ENCODE peak calls at places on chromosomes 13 and 19, in eight cellular contexts. One of them, this sample, is unnamed. For H3K36me3, the result is how much of the 10 kb centered on the place peaks cover.

GRCh38 chr19:17855333-17856152 is 4.2 kb upstream of the RPL18A start:
- DNase-seq in left lung: peak
- DNase-seq in tibial artery: peak
- DNase-seq in naive thymus-derived CD4-positive, alpha-beta T cell: peak
- DNase-seq in Peyer's patch: peak
- DNase-seq in mucosa of descending colon: peak
- DNase-seq in colonic mucosa: peak
- DNase-seq in OCI-LY7: peak
- DNase-seq in this sample: peak

GRCh38 chr13:43596924-43597598 is 189.7 kb downstream of the ENOX1 start:
- DNase-seq in left lung: no peak
- DNase-seq in tibial artery: no peak
- DNase-seq in naive thymus-derived CD4-positive, alpha-beta T cell: no peak
- DNase-seq in Peyer's patch: no peak
- DNase-seq in mucosa of descending colon: no peak
- DNase-seq in colonic mucosa: no peak
- DNase-seq in OCI-LY7: no peak
- DNase-seq in this sample: no peak

GRCh38 chr13:107906131-107906530 is 309.2 kb downstream of the LIG4 start:
- DNase-seq in left lung: no peak
- DNase-seq in tibial artery: no peak
- DNase-seq in naive thymus-derived CD4-positive, alpha-beta T cell: no peak
- DNase-seq in Peyer's patch: no peak
- DNase-seq in mucosa of descending colon: no peak
- DNase-seq in colonic mucosa: no peak
- DNase-seq in OCI-LY7: no peak
- DNase-seq in this sample: no peak

GRCh38 chr19:51799311-51799997 is 4.5 kb downstream of the FPR3 start:
- DNase-seq in left lung: peak
- DNase-seq in tibial artery: peak
- DNase-seq in naive thymus-derived CD4-positive, alpha-beta T cell: no peak
- DNase-seq in Peyer's patch: peak
- DNase-seq in mucosa of descending colon: peak
- DNase-seq in colonic mucosa: peak
- DNase-seq in OCI-LY7: no peak
- DNase-seq in this sample: peak

GRCh38 chr13:33352520-33352919 is 67.0 kb upstream of the STARD13 start:
- DNase-seq in left lung: no peak
- DNase-seq in tibial artery: no peak
- DNase-seq in naive thymus-derived CD4-positive, alpha-beta T cell: no peak
- DNase-seq in Peyer's patch: no peak
- DNase-seq in mucosa of descending colon: no peak
- DNase-seq in colonic mucosa: no peak
- DNase-seq in OCI-LY7: no peak
- DNase-seq in this sample: no peak

GRCh38 chr19:36528921-36529518 is 949 bp upstream of the ZNF260 start:
- DNase-seq in left lung: no peak
- DNase-seq in tibial artery: no peak
- DNase-seq in naive thymus-derived CD4-positive, alpha-beta T cell: no peak
- DNase-seq in Peyer's patch: no peak
- DNase-seq in mucosa of descending colon: peak
- DNase-seq in colonic mucosa: no peak
- DNase-seq in OCI-LY7: peak
- DNase-seq in this sample: no peak

GRCh38 chr19:6743714-6744380 is 4.4 kb downstream of the TRIP10 start:
- DNase-seq in left lung: no peak
- DNase-seq in tibial artery: no peak
- DNase-seq in naive thymus-derived CD4-positive, alpha-beta T cell: no peak
- DNase-seq in Peyer's patch: no peak
- DNase-seq in mucosa of descending colon: no peak
- DNase-seq in colonic mucosa: no peak
- DNase-seq in OCI-LY7: no peak
- DNase-seq in this sample: no peak

GRCh38 chr19:8499048-8499833 is 3.2 kb downstream of the PRAM1 start:
- DNase-seq in left lung: no peak
- DNase-seq in tibial artery: no peak
- DNase-seq in naive thymus-derived CD4-positive, alpha-beta T cell: no peak
- DNase-seq in Peyer's patch: no peak
- DNase-seq in mucosa of descending colon: no peak
- DNase-seq in colonic mucosa: no peak
- DNase-seq in OCI-LY7: no peak
- DNase-seq in this sample: no peak

GRCh38 chr19:55118401-55118991 is 1.1 kb upstream of the PPP1R12C start:
- DNase-seq in left lung: peak
- DNase-seq in tibial artery: no peak
- DNase-seq in naive thymus-derived CD4-positive, alpha-beta T cell: no peak
- DNase-seq in Peyer's patch: no peak
- DNase-seq in mucosa of descending colon: peak
- DNase-seq in colonic mucosa: peak
- DNase-seq in OCI-LY7: no peak
- DNase-seq in this sample: no peak

GRCh38 chr13:98487016-98487415 is 89.9 kb downstream of the STK24 start:
- DNase-seq in left lung: no peak
- DNase-seq in tibial artery: no peak
- DNase-seq in naive thymus-derived CD4-positive, alpha-beta T cell: no peak
- DNase-seq in Peyer's patch: no peak
- DNase-seq in mucosa of descending colon: no peak
- DNase-seq in colonic mucosa: no peak
- DNase-seq in OCI-LY7: no peak
- DNase-seq in this sample: no peak

GRCh38 chr13:46385946-46386345 is 1.1 kb downstream of the RUBCNL start:
- DNase-seq in left lung: no peak
- DNase-seq in tibial artery: no peak
- DNase-seq in naive thymus-derived CD4-positive, alpha-beta T cell: no peak
- DNase-seq in Peyer's patch: no peak
- DNase-seq in mucosa of descending colon: peak
- DNase-seq in colonic mucosa: no peak
- DNase-seq in OCI-LY7: peak
- DNase-seq in this sample: no peak

GRCh38 chr19:38218204-38218603 is 5.8 kb downstream of the DPF1 start:
- DNase-seq in left lung: no peak
- DNase-seq in tibial artery: no peak
- DNase-seq in naive thymus-derived CD4-positive, alpha-beta T cell: no peak
- DNase-seq in Peyer's patch: no peak
- DNase-seq in mucosa of descending colon: no peak
- DNase-seq in colonic mucosa: no peak
- DNase-seq in OCI-LY7: no peak
- DNase-seq in this sample: no peak

GRCh38 chr19:37635076-37636056 is 19.9 kb downstream of the ZFP30 start:
- DNase-seq in left lung: no peak
- DNase-seq in tibial artery: no peak
- DNase-seq in naive thymus-derived CD4-positive, alpha-beta T cell: no peak
- DNase-seq in Peyer's patch: no peak
- DNase-seq in mucosa of descending colon: no peak
- DNase-seq in colonic mucosa: no peak
- DNase-seq in OCI-LY7: no peak
- DNase-seq in this sample: no peak

GRCh38 chr13:80473695-80474094 is 132.8 kb upstream of the SPRY2 start:
- DNase-seq in left lung: no peak
- DNase-seq in tibial artery: no peak
- DNase-seq in naive thymus-derived CD4-positive, alpha-beta T cell: no peak
- DNase-seq in Peyer's patch: no peak
- DNase-seq in mucosa of descending colon: no peak
- DNase-seq in colonic mucosa: no peak
- DNase-seq in OCI-LY7: no peak
- DNase-seq in this sample: peak

GRCh38 chr19:44990459-44990858 is 10.8 kb upstream of the RELB start:
- DNase-seq in left lung: no peak
- DNase-seq in tibial artery: no peak
- DNase-seq in naive thymus-derived CD4-positive, alpha-beta T cell: no peak
- DNase-seq in Peyer's patch: no peak
- DNase-seq in mucosa of descending colon: no peak
- DNase-seq in colonic mucosa: no peak
- DNase-seq in OCI-LY7: no peak
- DNase-seq in this sample: no peak

GRCh38 chr13:75788494-75788991 is 152.4 kb downstream of the LMO7 start:
- DNase-seq in left lung: peak
- DNase-seq in tibial artery: no peak
- DNase-seq in naive thymus-derived CD4-positive, alpha-beta T cell: no peak
- DNase-seq in Peyer's patch: no peak
- DNase-seq in mucosa of descending colon: peak
- DNase-seq in colonic mucosa: peak
- DNase-seq in OCI-LY7: no peak
- DNase-seq in this sample: peak

GRCh38 chr19:41409288-41409687 is 11.7 kb downstream of the BCKDHA start:
- DNase-seq in left lung: peak
- DNase-seq in tibial artery: no peak
- DNase-seq in naive thymus-derived CD4-positive, alpha-beta T cell: no peak
- DNase-seq in Peyer's patch: no peak
- DNase-seq in mucosa of descending colon: peak
- DNase-seq in colonic mucosa: peak
- DNase-seq in OCI-LY7: no peak
- DNase-seq in this sample: no peak

GRCh38 chr19:41403181-41403970 is 5.8 kb downstream of the BCKDHA start:
- DNase-seq in left lung: no peak
- DNase-seq in tibial artery: no peak
- DNase-seq in naive thymus-derived CD4-positive, alpha-beta T cell: no peak
- DNase-seq in Peyer's patch: no peak
- DNase-seq in mucosa of descending colon: no peak
- DNase-seq in colonic mucosa: no peak
- DNase-seq in OCI-LY7: no peak
- DNase-seq in this sample: no peak

GRCh38 chr19:41407271-41407670 is 9.7 kb downstream of the BCKDHA start:
- DNase-seq in left lung: no peak
- DNase-seq in tibial artery: no peak
- DNase-seq in naive thymus-derived CD4-positive, alpha-beta T cell: no peak
- DNase-seq in Peyer's patch: no peak
- DNase-seq in mucosa of descending colon: no peak
- DNase-seq in colonic mucosa: no peak
- DNase-seq in OCI-LY7: no peak
- DNase-seq in this sample: no peak

GRCh38 chr19:41408256-41408655 is 10.6 kb downstream of the BCKDHA start:
- DNase-seq in left lung: no peak
- DNase-seq in tibial artery: no peak
- DNase-seq in naive thymus-derived CD4-positive, alpha-beta T cell: no peak
- DNase-seq in Peyer's patch: no peak
- DNase-seq in mucosa of descending colon: peak
- DNase-seq in colonic mucosa: no peak
- DNase-seq in OCI-LY7: peak
- DNase-seq in this sample: no peak

DNA sequence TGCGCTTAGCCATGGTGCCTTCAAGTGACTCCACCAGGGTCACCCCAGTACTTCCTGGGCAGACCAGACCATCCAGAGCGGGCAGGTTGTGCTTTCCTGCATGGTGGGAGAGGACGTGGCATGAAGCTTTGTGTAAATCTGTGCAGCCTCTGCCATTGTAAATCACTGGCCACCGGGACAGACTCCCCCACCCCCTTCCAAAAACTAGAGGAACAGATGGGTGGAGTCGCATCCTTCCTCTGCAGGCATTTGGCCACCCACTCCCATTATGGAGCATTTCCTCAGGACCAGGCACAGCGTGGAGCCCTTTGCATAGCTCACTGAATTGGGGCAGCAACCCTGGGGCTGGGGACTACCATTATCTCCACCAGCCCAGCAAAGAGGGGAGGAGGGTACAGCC is 8.2 kb downstream of the BCKDHA start:
- DNase-seq in left lung: no peak
- DNase-seq in tibial artery: no peak
- DNase-seq in naive thymus-derived CD4-positive, alpha-beta T cell: no peak
- DNase-seq in Peyer's patch: no peak
- DNase-seq in mucosa of descending colon: no peak
- DNase-seq in colonic mucosa: no peak
- DNase-seq in OCI-LY7: no peak
- DNase-seq in this sample: no peak
- H3K36me3 ChIP-seq in left lung: under half
- H3K36me3 ChIP-seq in tibial artery: under half
- H3K36me3 ChIP-seq in naive thymus-derived CD4-positive, alpha-beta T cell: under half
- H3K36me3 ChIP-seq in Peyer's patch: under half
- H3K36me3 ChIP-seq in mucosa of descending colon: under half
- H3K36me3 ChIP-seq in colonic mucosa: under half
- H3K36me3 ChIP-seq in OCI-LY7: under half
- H3K36me3 ChIP-seq in this sample: under half

GRCh38 chr19:619286-620002 is 13.9 kb downstream of the POLRMT start:
- DNase-seq in left lung: no peak
- DNase-seq in tibial artery: no peak
- DNase-seq in naive thymus-derived CD4-positive, alpha-beta T cell: no peak
- DNase-seq in Peyer's patch: no peak
- DNase-seq in mucosa of descending colon: no peak
- DNase-seq in colonic mucosa: no peak
- DNase-seq in OCI-LY7: no peak
- DNase-seq in this sample: no peak

GRCh38 chr19:621819-622218 is 11.5 kb downstream of the POLRMT start:
- DNase-seq in left lung: no peak
- DNase-seq in tibial artery: no peak
- DNase-seq in naive thymus-derived CD4-positive, alpha-beta T cell: no peak
- DNase-seq in Peyer's patch: no peak
- DNase-seq in mucosa of descending colon: no peak
- DNase-seq in colonic mucosa: no peak
- DNase-seq in OCI-LY7: no peak
- DNase-seq in this sample: no peak

GRCh38 chr19:618674-619285 is 14.6 kb downstream of the POLRMT start:
- DNase-seq in left lung: no peak
- DNase-seq in tibial artery: no peak
- DNase-seq in naive thymus-derived CD4-positive, alpha-beta T cell: no peak
- DNase-seq in Peyer's patch: no peak
- DNase-seq in mucosa of descending colon: no peak
- DNase-seq in colonic mucosa: no peak
- DNase-seq in OCI-LY7: no peak
- DNase-seq in this sample: no peak

GRCh38 chr19:618247-618619 is 15.1 kb downstream of the POLRMT start:
- DNase-seq in left lung: no peak
- DNase-seq in tibial artery: no peak
- DNase-seq in naive thymus-derived CD4-positive, alpha-beta T cell: no peak
- DNase-seq in Peyer's patch: no peak
- DNase-seq in mucosa of descending colon: no peak
- DNase-seq in colonic mucosa: no peak
- DNase-seq in OCI-LY7: no peak
- DNase-seq in this sample: no peak

GRCh38 chr19:620166-620862 is 13.0 kb downstream of the POLRMT start:
- DNase-seq in left lung: no peak
- DNase-seq in tibial artery: no peak
- DNase-seq in naive thymus-derived CD4-positive, alpha-beta T cell: no peak
- DNase-seq in Peyer's patch: no peak
- DNase-seq in mucosa of descending colon: no peak
- DNase-seq in colonic mucosa: no peak
- DNase-seq in OCI-LY7: no peak
- DNase-seq in this sample: no peak
- H3K36me3 ChIP-seq in left lung: half or more
- H3K36me3 ChIP-seq in tibial artery: half or more
- H3K36me3 ChIP-seq in naive thymus-derived CD4-positive, alpha-beta T cell: under half
- H3K36me3 ChIP-seq in Peyer's patch: under half
- H3K36me3 ChIP-seq in mucosa of descending colon: under half
- H3K36me3 ChIP-seq in colonic mucosa: under half
- H3K36me3 ChIP-seq in OCI-LY7: half or more
- H3K36me3 ChIP-seq in this sample: half or more

GRCh38 chr19:30391052-30391451 is 18.9 kb downstream of the ZNF536 start:
- DNase-seq in left lung: no peak
- DNase-seq in tibial artery: no peak
- DNase-seq in naive thymus-derived CD4-positive, alpha-beta T cell: no peak
- DNase-seq in Peyer's patch: no peak
- DNase-seq in mucosa of descending colon: no peak
- DNase-seq in colonic mucosa: no peak
- DNase-seq in OCI-LY7: no peak
- DNase-seq in this sample: no peak
- H3K36me3 ChIP-seq in left lung: under half
- H3K36me3 ChIP-seq in tibial artery: under half
- H3K36me3 ChIP-seq in naive thymus-derived CD4-positive, alpha-beta T cell: under half
- H3K36me3 ChIP-seq in Peyer's patch: under half
- H3K36me3 ChIP-seq in mucosa of descending colon: under half
- H3K36me3 ChIP-seq in colonic mucosa: under half
- H3K36me3 ChIP-seq in OCI-LY7: under half
- H3K36me3 ChIP-seq in this sample: under half

GRCh38 chr13:77215543-77215942 is 111.4 kb downstream of the MYCBP2 start:
- DNase-seq in left lung: no peak
- DNase-seq in tibial artery: no peak
- DNase-seq in naive thymus-derived CD4-positive, alpha-beta T cell: no peak
- DNase-seq in Peyer's patch: no peak
- DNase-seq in mucosa of descending colon: no peak
- DNase-seq in colonic mucosa: no peak
- DNase-seq in OCI-LY7: no peak
- DNase-seq in this sample: no peak
- H3K36me3 ChIP-seq in left lung: half or more
- H3K36me3 ChIP-seq in tibial artery: under half
- H3K36me3 ChIP-seq in naive thymus-derived CD4-positive, alpha-beta T cell: under half
- H3K36me3 ChIP-seq in Peyer's patch: under half
- H3K36me3 ChIP-seq in mucosa of descending colon: under half
- H3K36me3 ChIP-seq in colonic mucosa: under half
- H3K36me3 ChIP-seq in OCI-LY7: half or more
- H3K36me3 ChIP-seq in this sample: under half

This sample was measured in brain microvascular endothelial cell.